ENCODE peak calls at places on chromosomes 16 and 17, in eight cellular contexts. P is mucosa of descending colon, B is endothelial cell, F is IMR-90, J is testis, Y is AG04449, Q is fibroblast of villous mesenchyme, I is PC-9. T is an unnamed sample.

GRCh38 chr17:68576811-68577551 is 24.2 kb downstream of the FAM20A start:
- DNase-seq in Q (peak), P (no peak), F (peak), B (no peak), Y (no peak), J (peak), I (no peak), T (peak)

GRCh38 chr17:32732296-32732642 is 144.7 kb downstream of the MYO1D start:
- DNase-seq in Q (no peak), I (no peak), F (no peak), Y (no peak), J (no peak), B (no peak), P (no peak), T (no peak)

GRCh38 chr17:40326014-40326831 is 17.2 kb downstream of the RARA start:
- DNase-seq in J (no peak), I (peak), F (no peak), Q (no peak), B (no peak), Y (no peak), P (peak), T (no peak)

GRCh38 chr17:29341726-29342125 is 47.8 kb upstream of the NUFIP2 start:
- DNase-seq in I (no peak), B (no peak), Q (peak), Y (no peak), J (no peak), P (no peak), F (peak), T (no peak)

GRCh38 chr16:78213751-78214150 is 114.3 kb downstream of the WWOX start:
- DNase-seq in B (no peak), P (no peak), J (no peak), F (no peak), Q (no peak), I (no peak), Y (no peak), T (no peak)

GRCh38 chr16:49921791-49922456 is 66.0 kb upstream of the ZNF423 start:
- DNase-seq in Y (no peak), Q (peak), P (no peak), B (peak), I (no peak), J (peak), F (peak), T (no peak)

GRCh38 chr17:40615295-40615988 is 32.2 kb downstream of the SMARCE1 start:
- DNase-seq in J (peak), F (peak), B (peak), I (peak), Y (no peak), Q (peak), P (no peak), T (no peak)

GRCh38 chr16:73215482-73216377 is 167.8 kb upstream of the ZFHX3 start:
- DNase-seq in I (no peak), J (no peak), Q (peak), P (no peak), B (no peak), F (peak), Y (no peak), T (no peak)

GRCh38 chr17:52027620-52028019 is 130.9 kb downstream of the CA10 start:
- DNase-seq in Y (peak), Q (peak), F (no peak), P (no peak), J (peak), I (no peak), B (no peak), T (no peak)

GRCh38 chr16:66159987-66160386 is 206.5 kb upstream of the CDH5 start:
- DNase-seq in P (no peak), Q (peak), Y (no peak), F (peak), J (no peak), B (no peak), I (no peak), T (no peak)

DNA sequence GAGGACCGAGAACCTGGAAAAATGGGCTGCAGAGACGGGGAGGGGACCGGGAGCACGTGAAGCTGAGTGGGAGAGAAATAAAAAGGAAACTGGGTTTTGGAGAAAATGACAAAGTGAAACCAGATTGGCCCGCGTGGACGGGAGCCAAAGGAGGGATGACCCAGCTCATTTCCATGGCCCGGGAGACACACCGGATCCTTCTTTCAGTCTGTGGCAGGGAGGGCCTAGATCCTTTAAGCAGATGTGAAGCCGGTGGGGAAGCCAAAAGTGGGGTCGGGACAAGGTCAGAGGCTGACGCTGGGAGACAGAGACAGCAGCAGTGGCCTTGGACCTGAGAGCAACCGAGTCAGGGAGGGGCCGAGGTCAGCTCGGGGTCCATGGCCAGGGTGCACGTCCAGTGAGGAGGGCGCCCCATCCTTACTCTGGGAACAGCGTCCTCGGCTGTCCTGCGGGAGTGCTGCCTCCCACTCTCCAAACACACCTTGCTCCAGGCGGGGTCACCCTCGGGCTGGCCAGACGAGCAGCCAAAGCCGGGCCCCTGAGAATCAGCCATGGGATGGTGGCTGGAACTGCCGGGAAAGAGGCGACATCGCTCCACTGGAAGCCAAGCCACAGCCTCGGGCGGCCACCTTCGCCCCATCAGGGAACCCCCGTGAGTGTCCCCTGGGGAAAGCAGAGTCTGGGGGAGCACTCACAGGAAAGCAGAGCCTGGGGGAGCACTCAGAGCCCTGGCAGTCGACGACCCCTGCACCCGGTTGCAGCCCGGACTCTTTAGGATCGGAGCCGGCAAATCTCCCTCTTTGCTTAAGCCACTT is 17.3 kb downstream of the CA5A start:
- DNase-seq in Y (no peak), I (no peak), F (no peak), B (no peak), P (no peak), Q (peak), J (peak), T (peak)
- TF ChIP-seq CTCF in Y (no peak), I (no peak), F (no peak), B (no peak), P (no peak), Q (no peak), J (no peak), T (no peak)

GRCh38 chr17:17810374-17811248 is 26.2 kb downstream of the SREBF1 start:
- DNase-seq in F (no peak), P (no peak), I (no peak), Q (peak), J (peak), B (peak), Y (no peak), T (no peak)
- TF ChIP-seq CTCF in F (no peak), P (no peak), I (no peak), Q (no peak), J (no peak), B (no peak), Y (no peak), T (no peak)

DNA sequence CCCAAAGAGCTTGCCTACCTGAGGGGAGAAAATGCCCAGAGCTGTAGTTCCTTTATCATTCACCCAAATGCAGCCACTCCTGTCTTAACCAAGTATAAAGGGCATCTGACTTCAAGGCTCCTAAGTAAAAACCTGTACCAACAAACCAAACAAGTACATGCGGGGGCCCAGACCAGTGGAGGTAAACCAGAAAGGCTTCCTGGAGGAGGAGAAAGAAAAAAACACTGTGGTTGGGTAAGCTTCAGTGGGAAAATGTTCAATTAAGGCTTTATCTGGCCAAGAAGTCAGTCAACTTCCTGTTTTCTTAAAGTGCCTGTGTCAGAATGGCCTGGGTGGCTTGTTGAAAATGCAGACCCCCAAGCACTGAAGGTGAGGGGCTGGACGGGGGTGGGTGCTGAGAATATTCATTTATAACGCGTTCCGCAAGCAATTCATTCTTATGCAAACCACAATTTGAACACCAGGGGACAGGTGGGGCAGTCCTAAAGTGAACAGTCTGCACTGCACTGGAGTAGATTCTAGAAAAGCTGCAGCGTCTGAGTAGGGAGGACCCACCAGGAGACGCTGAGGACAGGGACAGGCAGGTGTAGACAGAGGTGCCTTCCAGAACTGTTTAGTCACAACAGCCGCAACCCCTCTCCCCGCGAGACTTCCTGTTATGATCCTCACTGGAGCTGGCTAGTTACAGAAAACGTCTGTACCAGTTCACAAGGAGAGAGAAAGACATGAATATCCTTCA is 467.1 kb downstream of the SOX9 start:
- DNase-seq in B (no peak), Y (no peak), P (no peak), Q (peak), J (no peak), I (peak), F (peak), T (no peak)
- TF ChIP-seq CTCF in B (no peak), Y (no peak), P (no peak), Q (no peak), J (no peak), I (peak), F (no peak), T (no peak)

GRCh38 chr17:76683011-76683755 is 27.6 kb downstream of the MXRA7 start:
- DNase-seq in Y (no peak), F (no peak), P (peak), I (no peak), Q (no peak), B (no peak), J (no peak), T (no peak)
- TF ChIP-seq CTCF in Y (no peak), F (peak), P (no peak), I (no peak), Q (peak), B (peak), J (no peak), T (no peak)

DNA sequence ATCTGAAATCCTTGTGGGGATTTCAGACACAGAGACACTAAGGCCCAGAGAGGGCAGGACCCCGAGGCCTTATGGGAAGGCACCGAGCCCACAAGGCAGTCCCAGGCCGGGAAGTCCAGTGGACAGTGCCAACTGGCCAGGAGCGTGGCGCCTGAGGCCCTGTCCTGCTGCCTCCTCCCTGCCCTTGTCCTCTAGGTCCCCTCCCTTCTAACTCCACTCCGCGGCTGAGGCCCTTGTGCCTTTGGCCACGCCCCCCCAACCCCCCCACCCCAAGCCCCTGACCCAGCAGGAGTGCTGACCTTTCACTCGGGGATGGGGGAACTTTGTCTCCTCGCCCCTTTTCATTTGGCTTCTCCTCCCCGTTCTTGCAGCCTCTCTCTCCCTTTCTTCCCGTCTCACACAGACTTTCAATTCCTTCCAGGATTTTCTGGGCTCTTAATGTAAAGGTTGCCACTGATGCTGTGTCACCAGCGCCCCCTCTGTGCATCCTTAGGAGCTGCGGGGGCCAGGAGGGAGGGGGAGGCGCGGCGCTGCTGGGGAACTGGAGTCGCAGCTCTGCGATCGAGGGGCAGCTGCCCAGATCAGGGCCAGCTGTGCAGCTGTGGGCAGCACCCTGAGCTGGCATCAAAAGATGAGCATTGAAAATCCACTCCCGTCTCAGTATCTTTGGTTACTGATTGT is 29.1 kb downstream of the CRHR1 start:
- DNase-seq in J (no peak), I (no peak), F (no peak), Y (no peak), P (no peak), Q (no peak), B (peak), T (no peak)
- TF ChIP-seq CTCF in J (no peak), I (no peak), F (peak), Y (peak), P (no peak), Q (peak), B (peak), T (no peak)

GRCh38 chr16:4290236-4290830 is 17.5 kb upstream of the TFAP4 start:
- DNase-seq in P (no peak), F (peak), Q (peak), I (peak), B (no peak), J (no peak), Y (no peak), T (no peak)
- TF ChIP-seq CTCF in P (no peak), F (peak), Q (peak), I (peak), B (no peak), J (no peak), Y (peak), T (peak)

GRCh38 chr16:84084570-84085270 is 32.0 kb downstream of the MBTPS1 start:
- DNase-seq in B (peak), F (peak), Y (no peak), J (peak), Q (peak), P (peak), I (peak), T (no peak)
- TF ChIP-seq CTCF in B (peak), F (peak), Y (peak), J (peak), Q (peak), P (peak), I (peak), T (peak)

GRCh38 chr17:1643293-1643998 is 2.1 kb downstream of the SCARF1 start:
- DNase-seq in I (peak), Y (no peak), F (no peak), P (peak), B (peak), Q (no peak), J (peak), T (no peak)
- TF ChIP-seq CTCF in I (no peak), Y (peak), F (peak), P (peak), B (peak), Q (peak), J (no peak), T (no peak)

GRCh38 chr16:67930678-67931211 is 917 bp downstream of the CTRL start:
- DNase-seq in F (no peak), Q (no peak), P (no peak), Y (no peak), B (no peak), I (no peak), J (no peak), T (no peak)
- TF ChIP-seq CTCF in F (no peak), Q (no peak), P (no peak), Y (no peak), B (no peak), I (no peak), J (no peak), T (no peak)

T was measured in AG09319.